ENCODE peak calls at places on chromosomes 7 and 10, in nine cellular contexts. P is A549, E is tibial nerve, K is astrocyte, H is mucosa of descending colon, I is fibroblast of lung, J is endothelial cell, W is GM13976, Q is BE2C. D is an unnamed sample.

GRCh38 chr7:101058355-101058754 is 26.9 kb upstream of the TRIM56 start:
- DNase-seq in H (no peak), E (peak), J (peak), I (peak), Q (no peak), W (peak), K (peak), P (peak), D (no peak)

GRCh38 chr10:122142652-122143237 is 128.4 kb upstream of the BTBD16 start:
- DNase-seq in P (no peak), W (peak), E (no peak), Q (peak), I (no peak), K (no peak), H (no peak), J (peak), D (peak)

GRCh38 chr10:4651404-4652037 is 174.5 kb upstream of the AKR1E2 start:
- DNase-seq in E (no peak), J (no peak), P (no peak), W (no peak), I (peak), H (no peak), K (peak), Q (no peak), D (no peak)

GRCh38 chr10:34236927-34237326 is 578.2 kb downstream of the PARD3 start:
- DNase-seq in J (no peak), P (no peak), I (peak), W (no peak), H (no peak), K (peak), Q (no peak), E (no peak), D (no peak)

GRCh38 chr7:158279539-158280466 is 307.8 kb downstream of the PTPRN2 start:
- DNase-seq in H (no peak), W (no peak), K (no peak), J (no peak), I (no peak), P (no peak), E (peak), Q (no peak), D (no peak)

GRCh38 chr7:23712368-23713284 is 2.6 kb downstream of the STK31 start:
- DNase-seq in K (peak), H (no peak), Q (no peak), W (peak), J (no peak), I (peak), E (no peak), P (peak), D (no peak)

GRCh38 chr7:66781408-66782090 is 41.0 kb downstream of the RABGEF1 start:
- DNase-seq in W (no peak), P (no peak), K (no peak), E (no peak), I (no peak), H (no peak), J (no peak), Q (no peak), D (no peak)

GRCh38 chr10:77383861-77384553 is 253.6 kb downstream of the KCNMA1 start:
- DNase-seq in Q (peak), E (no peak), J (no peak), K (no peak), P (no peak), W (no peak), H (no peak), I (no peak), D (no peak)

GRCh38 chr7:55178863-55179773 is 160.3 kb downstream of the EGFR start:
- DNase-seq in Q (no peak), J (no peak), W (no peak), P (no peak), E (no peak), H (no peak), I (no peak), K (no peak), D (no peak)

GRCh38 chr7:148084138-148084537 is 506.4 kb upstream of the C7orf33 start:
- DNase-seq in J (peak), P (peak), E (no peak), Q (peak), I (peak), K (no peak), H (no peak), W (no peak), D (peak)

GRCh38 chr7:23249486-23249885 is 2.9 kb downstream of the GPNMB start:
- DNase-seq in Q (no peak), P (no peak), I (no peak), H (no peak), W (no peak), J (no peak), E (no peak), K (no peak), D (no peak)

GRCh38 chr7:26853788-26854393 is 10.5 kb downstream of the SKAP2 start:
- DNase-seq in J (no peak), E (no peak), K (peak), P (peak), H (no peak), W (no peak), Q (no peak), I (peak), D (no peak)

GRCh38 chr10:129881641-129882040 is 82.4 kb downstream of the EBF3 start:
- DNase-seq in E (no peak), Q (no peak), P (no peak), J (no peak), I (no peak), K (no peak), H (no peak), W (no peak), D (no peak)

GRCh38 chr10:71496927-71497801 is 100.4 kb downstream of the CDH23 start:
- DNase-seq in E (no peak), W (no peak), J (no peak), Q (no peak), K (no peak), I (no peak), H (no peak), P (no peak), D (no peak)

GRCh38 chr10:11638055-11638698 is 26.7 kb upstream of the USP6NL start:
- DNase-seq in P (peak), H (no peak), E (no peak), W (peak), I (no peak), K (no peak), J (no peak), Q (no peak), D (no peak)

GRCh38 chr10:35005868-35006267 is 84.3 kb downstream of the CUL2 start:
- DNase-seq in E (no peak), K (peak), J (no peak), Q (no peak), W (no peak), I (peak), P (peak), H (no peak), D (no peak)

GRCh38 chr10:23157691-23158369 is 34.3 kb upstream of the PTF1A start:
- DNase-seq in H (no peak), J (no peak), I (peak), K (peak), Q (peak), P (peak), E (no peak), W (peak), D (no peak)

GRCh38 chr7:40329601-40330153 is 194.9 kb downstream of the SUGCT start:
- DNase-seq in W (peak), P (peak), H (no peak), J (no peak), Q (peak), E (no peak), K (peak), I (peak), D (no peak)

GRCh38 chr10:5502903-5503835 is 3.8 kb upstream of the CALML5 start:
- DNase-seq in W (no peak), E (no peak), H (peak), Q (no peak), I (no peak), K (no peak), J (no peak), P (no peak), D (no peak)

GRCh38 chr7:27073066-27073465 is 22.7 kb downstream of the HOXA1 start:
- DNase-seq in K (no peak), H (no peak), P (no peak), E (no peak), J (no peak), Q (no peak), I (no peak), W (no peak), D (no peak)

GRCh38 chr10:124332426-124332825 is 86.3 kb downstream of the OAT start:
- DNase-seq in W (no peak), K (peak), E (no peak), P (no peak), H (no peak), I (peak), J (no peak), Q (no peak), D (no peak)

GRCh38 chr7:40301486-40302065 is 166.8 kb downstream of the SUGCT start:
- DNase-seq in P (no peak), I (peak), H (no peak), Q (no peak), E (no peak), K (peak), J (no peak), W (no peak), D (no peak)

GRCh38 chr7:134520130-134520529 is 7.2 kb upstream of the AKR1B10 start:
- DNase-seq in P (no peak), J (no peak), W (no peak), K (no peak), Q (no peak), E (no peak), I (no peak), H (no peak), D (no peak)

GRCh38 chr7:29019896-29020295 is 61.8 kb upstream of the TRIL start:
- DNase-seq in Q (no peak), I (no peak), P (no peak), H (no peak), K (no peak), W (no peak), E (no peak), J (no peak), D (peak)

GRCh38 chr10:43166879-43167490 is 28.7 kb downstream of the CSGALNACT2 start:
- DNase-seq in W (no peak), Q (no peak), K (no peak), I (no peak), J (no peak), H (no peak), P (no peak), E (no peak), D (no peak)

GRCh38 chr10:69088801-69089501 is 1.0 kb downstream of the SRGN start:
- DNase-seq in W (peak), J (no peak), P (peak), E (no peak), K (peak), H (no peak), I (peak), Q (no peak), D (no peak)

GRCh38 chr7:111783867-111784266 is 221.6 kb upstream of the IMMP2L start:
- DNase-seq in Q (no peak), I (no peak), H (no peak), E (no peak), W (no peak), J (no peak), K (no peak), P (no peak), D (no peak)

GRCh38 chr7:150585199-150585598 is 18.0 kb downstream of the GIMAP4 start:
- DNase-seq in H (no peak), K (no peak), Q (no peak), P (no peak), E (no peak), I (no peak), W (no peak), J (no peak), D (no peak)

GRCh38 chr7:135193615-135194081 is 17.7 kb downstream of the WDR91 start:
- DNase-seq in E (no peak), H (no peak), W (no peak), K (peak), J (no peak), I (peak), P (no peak), Q (no peak), D (no peak)

GRCh38 chr7:45187089-45187945 is 29.7 kb downstream of the RAMP3 start:
- DNase-seq in K (no peak), J (no peak), I (no peak), H (no peak), Q (no peak), W (no peak), P (no peak), E (no peak), D (no peak)

GRCh38 chr7:16646427-16647081 is 573 bp downstream of the BZW2 start:
- DNase-seq in J (no peak), K (no peak), I (peak), H (no peak), E (no peak), Q (peak), W (no peak), P (no peak), D (peak)

GRCh38 chr10:80619036-80619435 is 81.3 kb downstream of the SH2D4B start:
- DNase-seq in Q (no peak), P (no peak), K (no peak), W (no peak), H (no peak), E (no peak), I (no peak), J (no peak), D (no peak)

GRCh38 chr10:14153570-14154055 is 177.1 kb downstream of the FRMD4A start:
- DNase-seq in I (no peak), J (no peak), W (no peak), Q (peak), K (no peak), E (no peak), P (peak), H (no peak), D (peak)

GRCh38 chr10:101780187-101780817 is 2.9 kb downstream of the NPM3 start:
- DNase-seq in W (peak), I (no peak), J (no peak), E (no peak), K (no peak), H (no peak), P (no peak), Q (no peak), D (no peak)
- TF ChIP-seq CTCF in W (no peak), I (no peak), J (peak), E (no peak), K (no peak), H (no peak), P (peak), Q (no peak), D (peak)

GRCh38 chr7:116786791-116787443 is 75.5 kb upstream of the CAPZA2 start:
- DNase-seq in I (no peak), P (peak), K (no peak), J (peak), W (peak), Q (no peak), E (no peak), H (no peak), D (no peak)
- TF ChIP-seq CTCF in I (peak), P (peak), K (peak), J (no peak), W (peak), Q (peak), E (no peak), H (peak), D (no peak)

DNA sequence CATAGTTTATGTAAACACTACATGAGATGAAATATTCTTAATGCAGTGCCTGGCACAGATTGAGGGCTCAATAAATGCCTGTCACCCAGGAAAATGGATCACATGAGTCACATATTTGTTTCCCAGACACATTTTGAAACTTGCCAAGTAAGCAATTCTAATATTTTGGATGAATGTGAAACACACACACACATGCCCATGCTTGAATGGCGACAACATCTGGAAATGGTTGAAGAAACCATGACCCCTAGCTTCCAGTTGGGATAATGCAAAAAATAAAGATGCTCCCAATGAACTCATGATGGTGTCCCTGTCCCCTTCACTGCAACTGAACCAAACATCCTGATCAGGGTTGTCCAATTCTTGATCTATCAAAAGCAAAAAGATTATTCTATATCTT is 797.3 kb downstream of the XPNPEP1 start:
- DNase-seq in Q (no peak), J (no peak), H (no peak), K (no peak), W (no peak), I (no peak), P (no peak), E (no peak), D (no peak)
- TF ChIP-seq CTCF in Q (peak), J (peak), H (no peak), K (no peak), W (no peak), I (no peak), P (no peak), E (no peak), D (no peak)

GRCh38 chr7:81385370-81385769 is 384.5 kb downstream of the HGF start:
- DNase-seq in H (no peak), K (no peak), P (no peak), I (no peak), Q (no peak), W (no peak), J (no peak), E (no peak), D (no peak)
- TF ChIP-seq CTCF in H (no peak), K (no peak), P (no peak), I (no peak), Q (no peak), W (no peak), J (no peak), E (no peak), D (no peak)

GRCh38 chr7:38181111-38181510 is 3.1 kb downstream of the STARD3NL start:
- DNase-seq in H (no peak), I (no peak), P (no peak), E (no peak), K (no peak), J (no peak), Q (no peak), W (no peak), D (no peak)

GRCh38 chr7:38178695-38179344 is 775 bp downstream of the STARD3NL start:
- DNase-seq in Q (no peak), E (no peak), W (peak), I (peak), H (no peak), K (peak), P (no peak), J (no peak), D (no peak)

GRCh38 chr7:38177621-38178003 is 433 bp upstream of the STARD3NL start:
- DNase-seq in J (no peak), I (no peak), H (no peak), E (no peak), Q (no peak), W (no peak), P (no peak), K (no peak), D (no peak)

GRCh38 chr7:38178004-38178694 is at the start of gene STARD3NL:
- DNase-seq in K (peak), H (peak), J (peak), P (peak), E (peak), Q (peak), W (peak), I (peak), D (peak)

DNA sequence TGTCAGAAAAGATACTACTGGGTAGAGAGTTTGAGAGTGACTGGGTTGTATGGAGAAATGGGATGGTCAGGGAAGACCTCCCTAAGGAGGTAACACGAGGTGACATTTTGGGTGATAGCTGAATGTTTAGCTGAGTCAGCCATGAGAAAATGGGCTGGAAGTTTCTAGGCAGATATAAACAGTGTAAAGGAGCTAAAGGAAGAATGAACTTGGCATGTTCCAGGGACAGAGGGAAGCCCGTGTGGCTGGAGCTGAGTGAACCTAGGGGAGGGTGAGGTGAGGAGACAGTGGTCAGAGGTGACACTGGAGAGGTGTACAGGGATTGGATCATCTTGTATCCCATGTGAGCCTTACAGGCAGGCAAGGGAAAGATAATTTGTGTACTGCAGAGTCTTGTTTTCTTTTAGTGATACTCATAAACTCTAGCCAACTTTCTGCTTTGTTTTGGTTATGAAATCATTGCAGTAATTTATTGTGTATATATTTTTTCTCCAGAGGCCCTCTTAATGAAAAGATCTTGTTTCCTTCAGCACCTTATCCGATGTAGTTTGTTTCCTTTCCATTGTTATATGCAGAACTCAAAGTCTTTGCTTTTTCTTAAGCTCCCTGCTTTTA is 1.8 kb downstream of the STARD3NL start:
- DNase-seq in E (no peak), J (no peak), H (no peak), K (no peak), W (no peak), P (no peak), I (peak), Q (no peak), D (no peak)
- TF ChIP-seq CTCF in E (no peak), J (no peak), H (no peak), K (no peak), W (no peak), P (no peak), I (no peak), Q (no peak), D (no peak)

GRCh38 chr10:17416442-17417211 is 37.8 kb downstream of the ST8SIA6 start:
- DNase-seq in J (no peak), I (no peak), Q (no peak), K (no peak), W (no peak), H (no peak), E (no peak), P (no peak), D (no peak)

GRCh38 chr10:17410907-17411306 is 43.5 kb downstream of the ST8SIA6 start:
- DNase-seq in Q (no peak), K (no peak), I (no peak), E (no peak), H (no peak), W (no peak), J (no peak), P (no peak), D (no peak)

GRCh38 chr10:17409170-17409733 is 45.1 kb downstream of the ST8SIA6 start:
- DNase-seq in E (no peak), K (no peak), W (no peak), Q (no peak), I (no peak), J (no peak), P (peak), H (no peak), D (no peak)

GRCh38 chr10:17415046-17415643 is 39.2 kb downstream of the ST8SIA6 start:
- DNase-seq in H (no peak), J (no peak), Q (no peak), P (no peak), K (no peak), E (no peak), W (no peak), I (no peak), D (no peak)

GRCh38 chr10:17412323-17412722 is 42.1 kb downstream of the ST8SIA6 start:
- DNase-seq in H (no peak), P (peak), K (no peak), E (no peak), Q (no peak), J (peak), I (no peak), W (no peak), D (no peak)
- TF ChIP-seq CTCF in H (no peak), P (no peak), K (no peak), E (no peak), Q (peak), J (no peak), I (no peak), W (no peak), D (no peak)

DNA sequence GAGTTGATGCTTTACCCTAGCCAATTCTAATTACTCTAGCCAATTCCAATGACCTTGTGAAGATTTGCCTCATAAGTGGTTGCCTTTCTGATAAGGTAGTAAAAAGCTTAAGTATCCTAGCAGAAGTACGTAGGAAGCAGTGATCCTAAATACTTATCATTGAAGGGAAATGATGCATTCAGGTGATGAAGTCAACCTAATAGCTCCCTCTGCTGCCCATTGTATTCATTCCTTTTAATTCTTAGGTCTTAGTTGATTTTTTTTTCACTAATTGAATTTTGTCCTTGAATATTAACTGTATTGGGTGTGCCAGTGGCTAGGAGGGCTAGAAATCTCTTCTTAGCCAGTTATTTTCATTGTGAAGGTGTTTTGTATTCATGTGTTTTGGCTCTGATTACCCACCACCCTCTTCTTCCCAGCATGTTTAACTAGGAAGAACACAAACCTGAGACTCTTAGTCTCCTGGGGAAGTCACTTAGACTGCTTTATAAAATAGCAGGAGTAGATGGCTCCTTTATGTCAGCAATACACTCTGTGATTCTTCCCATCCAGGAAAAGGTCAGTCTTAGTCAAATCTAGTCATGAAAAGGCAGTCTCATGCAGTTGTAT is 46.3 kb downstream of the PLEKHA8 start:
- DNase-seq in P (peak), K (peak), Q (no peak), I (peak), J (no peak), E (no peak), W (no peak), H (no peak), D (no peak)
- TF ChIP-seq CTCF in P (peak), K (peak), Q (peak), I (peak), J (no peak), E (no peak), W (peak), H (no peak), D (no peak)

GRCh38 chr10:119723161-119723560 is 2.7 kb upstream of the INPP5F start:
- DNase-seq in K (no peak), P (no peak), I (no peak), Q (no peak), H (no peak), E (no peak), W (no peak), J (no peak), D (no peak)
- TF ChIP-seq CTCF in K (no peak), P (no peak), I (no peak), Q (no peak), H (no peak), E (no peak), W (no peak), J (no peak), D (no peak)